ENCODE peak calls at places on chromosomes 16 and 17, in eight cellular contexts. T, K, A, O, P, M, H and V are unnamed samples.

GRCh38 chr17:31058958-31059357 is 35.8 kb upstream of the NF1 start:
- DNase-seq in K (no peak), M (no peak), A (no peak), H (no peak), O (no peak), T (no peak), P (no peak), V (no peak)

GRCh38 chr16:46947900-46948547 is 25.4 kb downstream of the DNAJA2 start:
- DNase-seq in A (peak), P (no peak), H (no peak), M (peak), O (peak), K (no peak), T (no peak), V (no peak)

GRCh38 chr16:71491032-71491431 is 1.9 kb upstream of the ZNF19 start:
- DNase-seq in H (no peak), A (no peak), M (no peak), T (no peak), O (no peak), P (no peak), K (no peak), V (no peak)

GRCh38 chr17:35341465-35341992 is 31.9 kb downstream of the SLFN11 start:
- DNase-seq in O (no peak), K (no peak), A (no peak), T (no peak), P (no peak), H (no peak), M (no peak), V (no peak)

GRCh38 chr17:7476951-7477350 is 2.5 kb downstream of the ZBTB4 start:
- DNase-seq in P (no peak), K (no peak), A (no peak), M (no peak), H (no peak), T (no peak), O (no peak), V (no peak)

GRCh38 chr16:79348521-79349306 is 251.8 kb downstream of the MAF start:
- DNase-seq in H (no peak), O (no peak), A (no peak), P (no peak), T (no peak), M (no peak), K (no peak), V (no peak)

GRCh38 chr17:49775546-49776260 is 11.8 kb upstream of the FAM117A start:
- DNase-seq in M (no peak), K (no peak), A (no peak), H (no peak), T (no peak), O (no peak), P (no peak), V (no peak)

GRCh38 chr17:50681260-50682200 is 26.2 kb downstream of the ANKRD40 start:
- DNase-seq in M (peak), K (peak), T (no peak), P (no peak), O (peak), A (peak), H (no peak), V (peak)

GRCh38 chr17:39818282-39819000 is 45.7 kb downstream of the IKZF3 start:
- DNase-seq in M (no peak), H (no peak), A (no peak), T (no peak), K (no peak), P (no peak), O (no peak), V (no peak)

GRCh38 chr17:76642032-76642561 is 1.5 kb downstream of the ST6GALNAC1 start:
- DNase-seq in T (no peak), H (no peak), P (no peak), K (no peak), O (no peak), M (no peak), A (no peak), V (no peak)
- H3K4me3 ChIP-seq in T (no peak), H (no peak), P (peak), K (no peak), O (no peak), M (peak), A (no peak), V (peak)

GRCh38 chr17:81983639-81984373 is 6.4 kb downstream of the ASPSCR1 start:
- DNase-seq in A (no peak), P (no peak), H (no peak), K (no peak), O (no peak), T (no peak), M (no peak), V (no peak)

GRCh38 chr17:81986606-81987005 is 9.2 kb downstream of the ASPSCR1 start:
- DNase-seq in K (no peak), M (no peak), O (no peak), P (no peak), H (no peak), A (no peak), T (no peak), V (no peak)

GRCh38 chr17:81984773-81985410 is 7.5 kb downstream of the ASPSCR1 start:
- DNase-seq in P (no peak), T (no peak), M (no peak), O (no peak), H (no peak), K (no peak), A (no peak), V (no peak)

GRCh38 chr17:81990836-81991683 is 13.6 kb downstream of the ASPSCR1 start:
- DNase-seq in O (no peak), M (no peak), T (no peak), K (no peak), P (no peak), A (no peak), H (no peak), V (no peak)

GRCh38 chr17:81987161-81987770 is 9.8 kb downstream of the ASPSCR1 start:
- DNase-seq in M (no peak), H (no peak), K (no peak), T (no peak), O (no peak), P (no peak), A (no peak), V (no peak)
- TF ChIP-seq POLR2A in M (no peak), H (no peak), K (no peak), T (no peak), O (no peak), P (no peak), A (no peak), V (no peak)

GRCh38 chr17:4899341-4900230 is at the start of gene C17orf107:
- DNase-seq in T (peak), P (peak), M (no peak), O (peak), K (peak), H (no peak), A (peak), V (peak)
- H3K4me3 ChIP-seq in T (peak), P (peak), M (no peak), O (peak), K (peak), H (peak), A (peak), V (peak)

GRCh38 chr16:67111951-67112444 is 2.3 kb downstream of the PHAF1 start:
- DNase-seq in T (no peak), K (no peak), M (no peak), H (no peak), P (no peak), A (no peak), O (no peak), V (no peak)

GRCh38 chr16:67108489-67108888 is 1.3 kb upstream of the PHAF1 start:
- DNase-seq in T (no peak), P (no peak), O (no peak), M (no peak), K (no peak), A (no peak), H (no peak), V (no peak)

GRCh38 chr16:67108931-67109406 is 772 bp upstream of the PHAF1 start:
- DNase-seq in O (no peak), P (no peak), H (no peak), A (no peak), T (no peak), K (no peak), M (no peak), V (no peak)

GRCh38 chr16:67110136-67110847 is 551 bp downstream of the PHAF1 start:
- DNase-seq in P (no peak), O (no peak), K (no peak), H (no peak), T (no peak), A (no peak), M (peak), V (no peak)

GRCh38 chr16:67109407-67110135 is at the start of gene PHAF1:
- DNase-seq in K (peak), P (peak), A (peak), M (peak), O (peak), H (peak), T (peak), V (peak)
- TF ChIP-seq POLR2A in K (peak), P (peak), A (no peak), M (peak), O (peak), H (no peak), T (peak), V (peak)

DNA sequence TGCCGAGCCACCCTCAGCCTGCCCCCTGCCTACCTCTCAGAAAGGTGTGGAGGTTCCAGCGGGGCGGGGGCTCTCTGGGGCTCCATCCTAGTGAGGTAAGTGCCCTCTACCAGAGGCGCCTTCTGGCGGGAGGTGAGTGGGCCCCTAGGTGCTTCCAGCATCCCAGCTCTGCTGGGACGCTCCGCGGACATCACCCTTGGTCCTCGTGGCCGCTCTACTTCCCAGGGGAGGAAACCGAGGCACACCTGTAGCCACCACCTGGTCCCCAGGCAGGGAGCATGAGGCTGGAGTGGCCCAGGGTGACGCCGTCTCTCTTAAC is 1.4 kb downstream of the MCRIP2 start:
- DNase-seq in M (no peak), T (no peak), K (no peak), P (no peak), A (no peak), O (no peak), H (no peak), V (no peak)
- H3K4me3 ChIP-seq in M (peak), T (no peak), K (peak), P (peak), A (peak), O (peak), H (no peak), V (peak)

DNA sequence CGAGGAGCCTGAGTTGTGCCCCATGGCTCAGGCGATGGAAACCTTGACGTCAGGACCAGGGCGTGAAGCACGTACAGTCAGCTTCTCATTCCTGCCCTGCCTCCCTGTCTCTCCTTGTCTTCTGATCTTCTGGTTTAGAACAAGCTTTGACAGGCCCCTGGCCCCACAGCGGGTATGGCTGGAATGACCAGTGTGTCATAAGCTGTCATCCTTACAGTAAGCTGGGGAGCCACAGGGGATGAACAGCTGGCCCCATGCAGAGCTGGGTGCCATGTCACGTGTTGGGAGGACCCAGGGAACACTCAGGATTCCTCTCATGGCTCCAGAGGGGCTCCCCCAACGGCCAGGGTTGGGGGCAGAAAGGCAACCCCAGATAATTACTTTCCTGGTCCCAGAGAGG is 157.6 kb upstream of the PLCG2 start:
- DNase-seq in H (no peak), O (no peak), K (no peak), A (no peak), M (no peak), T (peak), P (no peak), V (no peak)
- TF ChIP-seq POLR2A in H (no peak), O (no peak), K (no peak), A (no peak), M (no peak), T (no peak), P (no peak), V (no peak)